ENCODE peak calls at places on chromosomes 16 and 17, in five cellular contexts. One of them, this sample, is unnamed.

GRCh38 chr16:52069866-52070265 is 477.1 kb downstream of the TOX3 start:
- DNase-seq in stomach: no peak
- DNase-seq in IMR-90: peak
- DNase-seq in A549: peak
- DNase-seq in erythroblast: no peak
- DNase-seq in this sample: no peak

GRCh38 chr17:76493505-76494167 is 7.6 kb downstream of the RHBDF2 start:
- DNase-seq in stomach: peak
- DNase-seq in IMR-90: no peak
- DNase-seq in A549: no peak
- DNase-seq in erythroblast: no peak
- DNase-seq in this sample: no peak

GRCh38 chr17:301681-302299 is 50.8 kb downstream of the RPH3AL start:
- DNase-seq in stomach: no peak
- DNase-seq in IMR-90: no peak
- DNase-seq in A549: no peak
- DNase-seq in erythroblast: no peak
- DNase-seq in this sample: no peak

GRCh38 chr17:72950236-72950931 is 142.1 kb downstream of the SLC39A11 start:
- DNase-seq in stomach: no peak
- DNase-seq in IMR-90: no peak
- DNase-seq in A549: no peak
- DNase-seq in erythroblast: no peak
- DNase-seq in this sample: no peak

GRCh38 chr17:34025179-34025551 is 229.9 kb upstream of the CCL2 start:
- DNase-seq in stomach: peak
- DNase-seq in IMR-90: no peak
- DNase-seq in A549: no peak
- DNase-seq in erythroblast: peak
- DNase-seq in this sample: no peak

GRCh38 chr16:11052080-11052808 is 107.9 kb downstream of the CLEC16A start:
- DNase-seq in stomach: no peak
- DNase-seq in IMR-90: no peak
- DNase-seq in A549: no peak
- DNase-seq in erythroblast: no peak
- DNase-seq in this sample: no peak

GRCh38 chr16:47848481-47849109 is 307.2 kb downstream of the ABCC12 start:
- DNase-seq in stomach: no peak
- DNase-seq in IMR-90: peak
- DNase-seq in A549: no peak
- DNase-seq in erythroblast: no peak
- DNase-seq in this sample: no peak

GRCh38 chr16:79632289-79632688 is 31.8 kb upstream of the MAF start:
- DNase-seq in stomach: no peak
- DNase-seq in IMR-90: no peak
- DNase-seq in A549: no peak
- DNase-seq in erythroblast: no peak
- DNase-seq in this sample: no peak

GRCh38 chr17:51366866-51367265 is 106.5 kb downstream of the UTP18 start:
- DNase-seq in stomach: no peak
- DNase-seq in IMR-90: no peak
- DNase-seq in A549: no peak
- DNase-seq in erythroblast: no peak
- DNase-seq in this sample: no peak

GRCh38 chr17:29151567-29151966 is 28.6 kb downstream of the MYO18A start:
- DNase-seq in stomach: no peak
- DNase-seq in IMR-90: peak
- DNase-seq in A549: peak
- DNase-seq in erythroblast: no peak
- DNase-seq in this sample: peak

GRCh38 chr17:67434061-67434525 is 57.0 kb downstream of the PITPNC1 start:
- DNase-seq in stomach: peak
- DNase-seq in IMR-90: no peak
- DNase-seq in A549: no peak
- DNase-seq in erythroblast: no peak
- DNase-seq in this sample: no peak

GRCh38 chr16:53053967-53054669 is 673 bp upstream of the CHD9 start:
- DNase-seq in stomach: peak
- DNase-seq in IMR-90: no peak
- DNase-seq in A549: no peak
- DNase-seq in erythroblast: peak
- DNase-seq in this sample: no peak

GRCh38 chr16:55647343-55647742 is 8.4 kb upstream of the SLC6A2 start:
- DNase-seq in stomach: no peak
- DNase-seq in IMR-90: no peak
- DNase-seq in A549: no peak
- DNase-seq in erythroblast: no peak
- DNase-seq in this sample: no peak

GRCh38 chr16:11386791-11387546 is 41.7 kb downstream of the RMI2 start:
- DNase-seq in stomach: peak
- DNase-seq in IMR-90: no peak
- DNase-seq in A549: peak
- DNase-seq in erythroblast: peak
- DNase-seq in this sample: no peak

GRCh38 chr17:47730681-47731080 is 2.4 kb upstream of the TBX21 start:
- DNase-seq in stomach: no peak
- DNase-seq in IMR-90: no peak
- DNase-seq in A549: no peak
- DNase-seq in erythroblast: no peak
- DNase-seq in this sample: no peak

GRCh38 chr17:81712468-81713003 is 452 bp downstream of the SLC25A10 start:
- DNase-seq in stomach: peak
- DNase-seq in IMR-90: no peak
- DNase-seq in A549: peak
- DNase-seq in erythroblast: peak
- DNase-seq in this sample: peak

GRCh38 chr17:75153854-75154194 is 488 bp downstream of the JPT1 start:
- DNase-seq in stomach: no peak
- DNase-seq in IMR-90: no peak
- DNase-seq in A549: no peak
- DNase-seq in erythroblast: peak
- DNase-seq in this sample: no peak

GRCh38 chr17:60641810-60642220 is 35.8 kb upstream of the BCAS3 start:
- DNase-seq in stomach: peak
- DNase-seq in IMR-90: peak
- DNase-seq in A549: peak
- DNase-seq in erythroblast: peak
- DNase-seq in this sample: peak

GRCh38 chr17:6435051-6435450 is at the start of gene AIPL1:
- DNase-seq in stomach: no peak
- DNase-seq in IMR-90: no peak
- DNase-seq in A549: no peak
- DNase-seq in erythroblast: no peak
- DNase-seq in this sample: no peak

GRCh38 chr17:40023590-40024292 is 8.5 kb downstream of the CSF3 start:
- DNase-seq in stomach: peak
- DNase-seq in IMR-90: no peak
- DNase-seq in A549: no peak
- DNase-seq in erythroblast: no peak
- DNase-seq in this sample: no peak

GRCh38 chr16:47574091-47575054 is 113.2 kb downstream of the PHKB start:
- DNase-seq in stomach: no peak
- DNase-seq in IMR-90: peak
- DNase-seq in A549: no peak
- DNase-seq in erythroblast: no peak
- DNase-seq in this sample: no peak

GRCh38 chr17:57986841-57987581 is 1.0 kb downstream of the VEZF1 start:
- DNase-seq in stomach: peak
- DNase-seq in IMR-90: peak
- DNase-seq in A549: peak
- DNase-seq in erythroblast: peak
- DNase-seq in this sample: no peak

GRCh38 chr17:57985675-57985974 is 2.4 kb downstream of the VEZF1 start:
- DNase-seq in stomach: no peak
- DNase-seq in IMR-90: peak
- DNase-seq in A549: peak
- DNase-seq in erythroblast: no peak
- DNase-seq in this sample: peak

GRCh38 chr17:57989011-57989345 is 924 bp upstream of the VEZF1 start:
- DNase-seq in stomach: peak
- DNase-seq in IMR-90: peak
- DNase-seq in A549: peak
- DNase-seq in erythroblast: peak
- DNase-seq in this sample: no peak

GRCh38 chr17:57988301-57989010 is 402 bp upstream of the VEZF1 start:
- DNase-seq in stomach: peak
- DNase-seq in IMR-90: peak
- DNase-seq in A549: peak
- DNase-seq in erythroblast: peak
- DNase-seq in this sample: peak

GRCh38 chr17:57987582-57988300 is at the start of gene VEZF1:
- DNase-seq in stomach: peak
- DNase-seq in IMR-90: peak
- DNase-seq in A549: peak
- DNase-seq in erythroblast: peak
- DNase-seq in this sample: peak
- TF ChIP-seq POLR2A in stomach: no peak
- TF ChIP-seq POLR2A in IMR-90: no peak
- TF ChIP-seq POLR2A in A549: peak
- TF ChIP-seq POLR2A in erythroblast: no peak
- TF ChIP-seq POLR2A in this sample: peak

GRCh38 chr17:1773755-1774181 is 11.9 kb downstream of the SERPINF1 start:
- DNase-seq in stomach: no peak
- DNase-seq in IMR-90: no peak
- DNase-seq in A549: no peak
- DNase-seq in erythroblast: peak
- DNase-seq in this sample: no peak

GRCh38 chr17:1774390-1775176 is 12.7 kb downstream of the SERPINF1 start:
- DNase-seq in stomach: no peak
- DNase-seq in IMR-90: no peak
- DNase-seq in A549: no peak
- DNase-seq in erythroblast: no peak
- DNase-seq in this sample: no peak

GRCh38 chr17:1779571-1780074 is 17.8 kb downstream of the SERPINF1 start:
- DNase-seq in stomach: peak
- DNase-seq in IMR-90: peak
- DNase-seq in A549: no peak
- DNase-seq in erythroblast: no peak
- DNase-seq in this sample: peak

GRCh38 chr17:1776857-1777256 is 15.0 kb downstream of the SERPINF1 start:
- DNase-seq in stomach: no peak
- DNase-seq in IMR-90: no peak
- DNase-seq in A549: no peak
- DNase-seq in erythroblast: no peak
- DNase-seq in this sample: no peak

DNA sequence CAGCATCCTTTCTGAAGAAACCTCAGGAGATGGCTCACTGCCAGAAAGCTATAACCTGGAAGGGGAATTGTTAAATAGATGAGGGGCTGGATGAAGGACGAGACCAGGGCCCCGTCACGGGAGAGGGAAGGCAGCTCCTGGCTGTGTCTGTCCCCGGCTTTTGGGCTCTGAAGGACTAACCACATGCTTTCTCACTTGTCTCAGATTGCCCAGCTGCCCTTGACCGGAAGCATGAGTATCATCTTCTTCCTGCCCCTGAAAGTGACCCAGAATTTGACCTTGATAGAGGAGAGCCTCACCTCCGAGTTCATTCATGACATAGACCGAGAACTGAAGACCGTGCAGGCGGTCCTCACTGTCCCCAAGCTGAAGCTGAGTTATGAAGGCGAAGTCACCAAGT is 14.5 kb downstream of the SERPINF1 start:
- DNase-seq in stomach: no peak
- DNase-seq in IMR-90: no peak
- DNase-seq in A549: no peak
- DNase-seq in erythroblast: no peak
- DNase-seq in this sample: no peak
- TF ChIP-seq POLR2A in stomach: no peak
- TF ChIP-seq POLR2A in IMR-90: no peak
- TF ChIP-seq POLR2A in A549: no peak
- TF ChIP-seq POLR2A in erythroblast: no peak
- TF ChIP-seq POLR2A in this sample: no peak

GRCh38 chr16:77938913-77939312 is 83.4 kb upstream of the CLEC3A start:
- DNase-seq in stomach: no peak
- DNase-seq in IMR-90: no peak
- DNase-seq in A549: no peak
- DNase-seq in erythroblast: no peak
- DNase-seq in this sample: no peak

DNA sequence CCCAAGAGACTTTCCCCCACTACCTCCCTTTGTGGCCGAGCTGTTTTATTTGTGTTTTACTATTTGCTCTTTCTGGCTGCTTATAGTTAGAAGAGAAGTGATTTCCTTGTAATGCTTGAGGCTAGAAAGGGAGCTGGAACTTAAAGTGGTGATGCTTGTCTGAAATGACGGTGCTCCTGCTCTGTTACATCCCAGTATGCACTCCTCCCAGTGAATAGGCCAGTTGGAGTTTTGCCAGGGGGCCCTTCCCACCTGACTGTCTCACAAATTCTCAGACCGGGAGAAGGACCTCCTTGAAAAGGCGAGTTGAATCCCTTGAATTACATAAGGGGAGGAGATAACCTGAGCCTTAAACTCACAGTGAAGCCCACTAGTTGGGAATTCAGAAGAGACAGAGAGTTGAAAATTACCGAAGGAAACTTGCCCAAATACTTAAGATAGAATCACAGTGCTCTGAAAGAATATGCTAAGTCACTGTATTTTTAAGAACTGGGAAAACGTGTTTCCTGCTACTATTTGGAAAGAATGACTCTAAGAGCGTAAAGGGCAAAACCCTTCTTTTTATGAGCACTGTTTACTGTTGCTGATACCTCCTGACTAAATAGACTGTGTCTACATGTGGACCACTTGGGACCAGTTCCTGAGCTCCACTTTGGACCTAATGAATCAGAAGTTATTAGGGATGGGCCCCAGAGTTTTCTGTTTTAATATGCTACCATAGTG is 84.7 kb upstream of the CLEC3A start:
- DNase-seq in stomach: no peak
- DNase-seq in IMR-90: peak
- DNase-seq in A549: no peak
- DNase-seq in erythroblast: no peak
- DNase-seq in this sample: no peak
- TF ChIP-seq POLR2A in stomach: no peak
- TF ChIP-seq POLR2A in IMR-90: no peak
- TF ChIP-seq POLR2A in A549: no peak
- TF ChIP-seq POLR2A in erythroblast: no peak
- TF ChIP-seq POLR2A in this sample: no peak

DNA sequence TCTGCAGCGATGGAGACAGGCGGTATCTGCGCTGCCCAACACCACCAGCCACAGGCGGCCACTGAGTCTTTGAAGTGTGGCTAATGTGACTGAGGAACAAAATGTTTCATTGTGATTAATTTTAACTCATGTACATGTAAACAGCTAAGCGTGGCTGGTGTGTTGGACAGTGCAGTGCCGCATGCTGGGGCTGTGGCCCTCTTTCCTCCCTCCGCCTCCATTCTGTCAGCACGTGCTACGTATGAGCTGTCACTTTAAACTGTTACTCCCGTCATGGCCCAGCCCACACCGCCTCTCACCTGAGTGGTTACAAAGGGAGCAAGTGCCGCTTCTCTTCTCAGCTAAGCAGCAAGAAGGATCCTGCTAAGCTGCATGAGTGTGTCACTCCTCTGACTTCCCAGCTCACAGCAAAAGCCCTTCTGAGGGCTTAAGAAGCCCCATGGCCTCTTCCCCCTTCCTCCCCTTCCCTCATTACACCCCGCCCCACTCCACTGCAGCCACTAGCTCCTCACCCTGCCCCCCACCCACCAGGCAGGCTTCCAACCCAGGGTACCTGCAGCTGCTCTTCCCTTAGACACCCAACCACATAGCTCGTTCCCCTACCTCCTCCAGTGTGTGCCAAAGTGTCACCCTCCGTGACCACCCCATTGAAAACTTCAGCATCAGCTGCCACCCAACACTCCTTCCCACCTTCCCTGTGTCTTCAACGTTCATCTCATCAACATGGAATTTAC is 15.0 kb downstream of the HASPIN start:
- DNase-seq in stomach: peak
- DNase-seq in IMR-90: peak
- DNase-seq in A549: no peak
- DNase-seq in erythroblast: no peak
- DNase-seq in this sample: no peak
- TF ChIP-seq POLR2A in stomach: no peak
- TF ChIP-seq POLR2A in IMR-90: no peak
- TF ChIP-seq POLR2A in A549: no peak
- TF ChIP-seq POLR2A in erythroblast: no peak
- TF ChIP-seq POLR2A in this sample: no peak